ENCODE peak calls at places on chromosomes 4 and X, in nine cellular contexts. S is heart left ventricle; K is PC-9; Y is psoas muscle; F is GM23248; Q is cardiac muscle cell; P is Panc1; R is naive thymus-derived CD4-positive, alpha-beta T cell; H is ovary. U is an unnamed sample.
A peak's percentile ranks its signal among the peaks of the same experiment; 100 is the strongest.

GRCh38 chr4:67130411-67130810 is 414.9 kb downstream of the CENPC start:
- DNase-seq in S (no peak), K (no peak), Y (no peak), F (no peak), Q (no peak), P (no peak), R (no peak), H (no peak), U (no peak)

GRCh38 chr4:692771-693554 is 4.0 kb upstream of the SLC49A3 start:
- DNase-seq in S (peak; percentile 56), K (peak; percentile 63), Y (no peak), F (no peak), Q (no peak), P (no peak), R (no peak), H (no peak), U (no peak)

GRCh38 chr4:54165438-54165837 is 63.7 kb upstream of the PDGFRA start:
- DNase-seq in S (no peak), K (peak; percentile 11), Y (no peak), F (peak; percentile 93), Q (peak; percentile 92), P (peak; percentile 39), R (no peak), H (no peak), U (peak; percentile 76)

GRCh38 chrX:43835557-43835956 is 46.7 kb downstream of the MAOB start:
- DNase-seq in S (no peak), K (no peak), Y (no peak), F (no peak), Q (no peak), P (no peak), R (no peak), H (no peak), U (no peak)

GRCh38 chr4:178174756-178175155 is 732.5 kb upstream of the AGA start:
- DNase-seq in S (no peak), K (peak; percentile 14), Y (no peak), F (no peak), Q (no peak), P (no peak), R (no peak), H (no peak), U (no peak)

GRCh38 chr4:93767917-93768316 is 60.6 kb upstream of the ATOH1 start:
- DNase-seq in S (no peak), K (no peak), Y (no peak), F (no peak), Q (no peak), P (no peak), R (no peak), H (no peak), U (no peak)

GRCh38 chr4:109359040-109359646 is 56.7 kb upstream of the COL25A1 start:
- DNase-seq in S (no peak), K (no peak), Y (no peak), F (no peak), Q (no peak), P (no peak), R (peak; percentile 52), H (no peak), U (no peak)

GRCh38 chr4:86957214-86957613 is 22.4 kb downstream of the AFF1 start:
- DNase-seq in S (no peak), K (peak; percentile 20), Y (no peak), F (peak; percentile 74), Q (peak; percentile 63), P (no peak), R (no peak), H (no peak), U (peak; percentile 47)

GRCh38 chrX:97705936-97706335 is 822.2 kb downstream of the RPA4 start:
- DNase-seq in S (no peak), K (no peak), Y (no peak), F (no peak), Q (no peak), P (no peak), R (no peak), H (no peak), U (no peak)

GRCh38 chrX:10722804-10723364 is 102.5 kb upstream of the MID1 start:
- DNase-seq in S (no peak), K (peak; percentile 37), Y (no peak), F (peak; percentile 55), Q (peak; percentile 77), P (no peak), R (peak; percentile 22), H (peak; percentile 75), U (peak; percentile 45)

GRCh38 chr4:82423245-82424054 is 6.8 kb downstream of the HNRNPDL start:
- DNase-seq in S (no peak), K (no peak), Y (no peak), F (peak; percentile 77), Q (no peak), P (no peak), R (no peak), H (no peak), U (peak; percentile 66)

GRCh38 chr4:59759082-59759825 is 1440.9 kb upstream of the ADGRL3 start:
- DNase-seq in S (peak; percentile 25), K (no peak), Y (no peak), F (no peak), Q (no peak), P (no peak), R (no peak), H (no peak), U (no peak)

GRCh38 chr4:119615068-119615744 is 13.4 kb downstream of the PDE5A start:
- DNase-seq in S (no peak), K (no peak), Y (no peak), F (no peak), Q (no peak), P (no peak), R (no peak), H (no peak), U (no peak)

GRCh38 chr4:184471872-184472539 is 2.3 kb downstream of the IRF2 start:
- DNase-seq in S (no peak), K (no peak), Y (no peak), F (peak; percentile 70), Q (peak; percentile 21), P (no peak), R (peak; percentile 37), H (no peak), U (no peak)

GRCh38 chr4:88791274-88791673 is 93.6 kb upstream of the NAP1L5 start:
- DNase-seq in S (no peak), K (no peak), Y (no peak), F (peak; percentile 63), Q (peak; percentile 41), P (no peak), R (no peak), H (no peak), U (no peak)

DNA sequence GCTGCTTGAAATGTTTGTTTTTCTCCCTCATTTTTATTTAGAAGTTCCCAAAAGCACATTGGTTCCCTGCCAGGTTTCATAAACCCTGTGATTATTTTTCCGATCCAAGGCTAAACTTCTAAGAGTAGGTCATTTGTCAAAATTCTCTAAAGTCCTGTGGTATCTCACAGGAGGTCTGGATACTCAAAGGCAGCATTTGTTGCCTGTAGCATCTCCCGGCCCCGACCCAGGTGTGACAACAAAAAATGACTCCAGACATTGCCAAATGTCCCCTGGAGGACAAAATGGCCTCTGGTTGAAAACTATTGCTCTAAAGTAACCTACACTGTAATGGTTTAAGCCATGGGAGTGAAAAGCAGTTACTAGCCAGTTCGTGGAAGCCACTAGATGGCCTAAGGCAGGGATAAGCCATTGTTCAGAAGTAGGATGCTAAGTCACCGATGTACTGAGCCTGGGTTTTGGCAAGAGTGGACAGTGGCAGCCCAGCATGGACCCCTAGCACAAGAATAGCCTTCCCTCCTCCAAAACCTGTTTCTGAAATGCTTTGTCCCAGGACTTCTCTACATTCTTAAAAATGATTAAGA is 256.1 kb downstream of the THOC2 start:
- DNase-seq in S (no peak), K (no peak), Y (no peak), F (no peak), Q (no peak), P (no peak), R (no peak), H (no peak), U (no peak)
- H3K4me1 ChIP-seq in S (no peaks in the 10 kb centered on the region), K (no peaks in the 10 kb centered on the region), Y (no peaks in the 10 kb centered on the region), F (peaks cover 5% of the 10 kb centered on the region), Q (peaks cover 1% of the 10 kb centered on the region), P (no peaks in the 10 kb centered on the region), R (no peaks in the 10 kb centered on the region), H (no peaks in the 10 kb centered on the region), U (no peaks in the 10 kb centered on the region)

DNA sequence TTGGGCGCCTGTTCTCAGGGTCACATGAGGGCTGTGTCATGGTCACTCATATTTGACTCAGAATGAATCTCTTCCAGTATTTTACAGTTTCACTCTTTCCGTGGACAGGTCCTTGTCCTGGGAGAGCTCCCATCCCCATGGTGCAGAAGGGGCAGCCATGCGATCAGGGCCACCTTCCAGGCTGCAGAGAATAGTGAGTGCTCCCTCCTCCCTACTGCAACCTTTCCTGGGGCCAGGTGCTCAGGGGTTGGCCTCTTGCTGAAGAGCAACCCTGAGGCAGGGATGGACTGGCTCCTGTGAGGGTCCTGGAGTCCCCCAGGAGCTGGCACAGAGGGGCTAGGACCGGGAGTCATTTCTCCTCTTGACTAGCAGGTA is 108.4 kb downstream of the ABLIM2 start:
- DNase-seq in S (no peak), K (no peak), Y (no peak), F (no peak), Q (no peak), P (no peak), R (no peak), H (no peak), U (no peak)
- H3K4me1 ChIP-seq in S (peaks cover 9% of the 10 kb centered on the region), K (no peaks in the 10 kb centered on the region), Y (peaks cover 25% of the 10 kb centered on the region), F (no peaks in the 10 kb centered on the region), Q (peaks cover 24% of the 10 kb centered on the region), P (no peaks in the 10 kb centered on the region), R (peaks cover 3% of the 10 kb centered on the region), H (peaks cover 3% of the 10 kb centered on the region), U (no peaks in the 10 kb centered on the region)

GRCh38 chr4:19883841-19884240 is 367.9 kb upstream of the SLIT2 start:
- DNase-seq in S (no peak), K (no peak), Y (no peak), F (peak; percentile 61), Q (no peak), P (no peak), R (no peak), H (no peak), U (no peak)

GRCh38 chr4:19888587-19888986 is 363.1 kb upstream of the SLIT2 start:
- DNase-seq in S (no peak), K (no peak), Y (no peak), F (no peak), Q (no peak), P (no peak), R (no peak), H (no peak), U (no peak)
- H3K4me1 ChIP-seq in S (no peaks in the 10 kb centered on the region), K (no peaks in the 10 kb centered on the region), Y (no peaks in the 10 kb centered on the region), F (peaks cover 11% of the 10 kb centered on the region), Q (no peaks in the 10 kb centered on the region), P (no peaks in the 10 kb centered on the region), R (no peaks in the 10 kb centered on the region), H (no peaks in the 10 kb centered on the region), U (no peaks in the 10 kb centered on the region)

GRCh38 chrX:1480082-1480785 is 27.5 kb upstream of the ASMTL start:
- DNase-seq in S (peak; percentile 3), K (no peak), Y (no peak), F (no peak), Q (no peak), P (no peak), R (no peak), H (no peak), U (no peak)
- H3K4me1 ChIP-seq in S (peaks cover 7% of the 10 kb centered on the region), K (no peaks in the 10 kb centered on the region), Y (no peaks in the 10 kb centered on the region), F (no peaks in the 10 kb centered on the region), Q (no peaks in the 10 kb centered on the region), P (no peaks in the 10 kb centered on the region), R (peaks cover 61% of the 10 kb centered on the region), H (no peaks in the 10 kb centered on the region), U (peaks cover 10% of the 10 kb centered on the region)

DNA sequence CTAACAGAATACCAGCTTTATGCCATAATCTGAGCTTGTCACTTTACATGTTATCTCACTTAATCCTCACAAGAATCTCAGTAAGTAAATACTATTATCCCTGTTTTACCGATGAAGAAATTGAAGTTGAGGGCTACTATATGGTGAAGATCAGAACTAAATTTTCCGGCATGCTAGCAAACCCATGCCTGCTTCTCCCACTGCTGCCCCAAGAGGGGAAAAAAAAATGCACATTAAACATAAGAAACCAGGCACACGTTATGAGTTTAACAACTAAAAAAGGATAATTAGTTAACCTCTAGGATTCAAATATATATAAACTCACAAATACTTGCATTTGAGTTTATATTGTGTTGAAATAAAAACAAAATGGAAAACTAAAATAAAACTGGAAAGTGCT is 10.8 kb downstream of the SLC10A7 start:
- DNase-seq in S (no peak), K (no peak), Y (no peak), F (no peak), Q (no peak), P (no peak), R (no peak), H (no peak), U (no peak)
- H3K4me1 ChIP-seq in S (no peaks in the 10 kb centered on the region), K (no peaks in the 10 kb centered on the region), Y (no peaks in the 10 kb centered on the region), F (no peaks in the 10 kb centered on the region), Q (no peaks in the 10 kb centered on the region), P (no peaks in the 10 kb centered on the region), R (no peaks in the 10 kb centered on the region), H (no peaks in the 10 kb centered on the region), U (no peaks in the 10 kb centered on the region)